ENCODE peak calls at places on chromosome 7, in seven cellular contexts. L is NCI-H524 treated with DMSO at 0.1 percent for 48 hours, H is NCI-H1105, S is ascending aorta, I is COR-L47, M is left colon, G is mesendoderm. T is an unnamed sample.

GRCh38 chr7:2760098-2760889 is 72.3 kb downstream of the AMZ1 start:
- DNase-seq in H (no peak), G (peak), L (no peak), M (peak), I (peak), S (peak), T (peak)

GRCh38 chr7:19442016-19442785 is 266.6 kb downstream of the POLR1F start:
- DNase-seq in G (peak), M (no peak), S (no peak), I (peak), L (no peak), H (no peak), T (no peak)

GRCh38 chr7:79268730-79269129 is 184.7 kb downstream of the MAGI2 start:
- DNase-seq in H (no peak), L (no peak), M (no peak), I (peak), G (no peak), S (no peak), T (no peak)

GRCh38 chr7:100802951-100803350 is 24.4 kb downstream of the EPHB4 start:
- DNase-seq in G (no peak), I (no peak), M (peak), L (no peak), S (no peak), H (no peak), T (no peak)

GRCh38 chr7:130010689-130011412 is 40.3 kb downstream of the ZC3HC1 start:
- DNase-seq in I (peak), G (peak), L (peak), S (peak), H (peak), M (peak), T (peak)

GRCh38 chr7:32501522-32501921 is 6.2 kb downstream of the AVL9 start:
- DNase-seq in G (no peak), H (no peak), I (no peak), M (no peak), S (no peak), L (no peak), T (no peak)

GRCh38 chr7:87581723-87582122 is 19.0 kb downstream of the ABCB1 start:
- DNase-seq in L (no peak), G (peak), M (no peak), H (no peak), I (no peak), S (no peak), T (no peak)

GRCh38 chr7:18475488-18475887 is 20.1 kb upstream of the HDAC9 start:
- DNase-seq in I (peak), H (no peak), G (no peak), L (no peak), S (no peak), M (no peak), T (peak)

GRCh38 chr7:134948246-134948645 is 38.1 kb upstream of the AGBL3 start:
- DNase-seq in H (no peak), I (no peak), L (no peak), S (no peak), M (no peak), G (no peak), T (no peak)

GRCh38 chr7:104142147-104142546 is 65.7 kb downstream of the ORC5 start:
- DNase-seq in I (no peak), G (no peak), H (no peak), M (no peak), S (no peak), L (no peak), T (no peak)

GRCh38 chr7:85160223-85160622 is 26.6 kb downstream of the SEMA3D start:
- DNase-seq in L (no peak), S (no peak), H (no peak), M (no peak), I (no peak), G (no peak), T (no peak)

GRCh38 chr7:40799-41750 is 151.3 kb upstream of the FAM20C start:
- DNase-seq in L (no peak), M (no peak), H (no peak), G (no peak), S (peak), I (no peak), T (no peak)

T was measured in putamen.